ENCODE peak calls at places on chromosome 7, in six cellular contexts. W is EL, J is T-helper 9 cell, K is left colon, N is LNCaP clone FGC, L is AG04449. A is an unnamed sample.

GRCh38 chr7:130982160-130982638 is 248.2 kb upstream of the KLF14 start:
- DNase-seq in J (no peak), W (peak; percentile 46), K (no peak), L (no peak), N (no peak), A (no peak)

GRCh38 chr7:43308913-43309789 is 196.7 kb downstream of the HECW1 start:
- DNase-seq in K (no peak), N (no peak), J (no peak), W (no peak), L (no peak), A (no peak)

GRCh38 chr7:99380032-99380822 is 5.7 kb downstream of the ARPC1B start:
- DNase-seq in N (no peak), J (no peak), L (no peak), K (no peak), W (peak; percentile 40), A (no peak)

GRCh38 chr7:28029036-28029435 is 151.6 kb downstream of the JAZF1 start:
- DNase-seq in W (peak; percentile 79), K (no peak), J (no peak), L (no peak), N (no peak), A (no peak)

GRCh38 chr7:111238891-111239290 is 148.0 kb downstream of the LRRN3 start:
- DNase-seq in L (no peak), W (no peak), J (no peak), K (no peak), N (no peak), A (no peak)

GRCh38 chr7:148144827-148145226 is 445.7 kb upstream of the C7orf33 start:
- DNase-seq in L (no peak), J (no peak), W (no peak), N (no peak), K (no peak), A (no peak)

GRCh38 chr7:494261-494687 is 25.4 kb downstream of the PDGFA start:
- DNase-seq in J (no peak), L (no peak), K (peak; percentile 3), N (no peak), W (no peak), A (no peak)

GRCh38 chr7:145016068-145016467 is 180.2 kb upstream of the TPK1 start:
- DNase-seq in K (no peak), N (no peak), W (no peak), L (no peak), J (no peak), A (no peak)

GRCh38 chr7:25090374-25090773 is 34.7 kb downstream of the CYCS start:
- DNase-seq in K (no peak), L (no peak), J (no peak), N (no peak), W (no peak), A (no peak)

GRCh38 chr7:152668975-152669374 is 7.0 kb downstream of the XRCC2 start:
- DNase-seq in W (no peak), L (no peak), K (no peak), N (no peak), J (no peak), A (no peak)

GRCh38 chr7:47763063-47763974 is 181.4 kb upstream of the TNS3 start:
- DNase-seq in J (no peak), W (peak; percentile 91), L (no peak), K (peak; percentile 15), N (no peak), A (no peak)

GRCh38 chr7:26729150-26729772 is 135.1 kb downstream of the SKAP2 start:
- DNase-seq in K (no peak), N (no peak), J (no peak), W (no peak), L (no peak), A (no peak)

GRCh38 chr7:29401827-29402226 is 161.8 kb upstream of the PRR15 start:
- DNase-seq in W (no peak), L (no peak), N (no peak), J (no peak), K (no peak), A (no peak)

GRCh38 chr7:32658034-32658944 is 163.0 kb downstream of the AVL9 start:
- DNase-seq in W (no peak), J (no peak), L (no peak), N (peak; percentile 1), K (no peak), A (no peak)

GRCh38 chr7:133676805-133677370 is 424.0 kb downstream of the EXOC4 start:
- DNase-seq in J (no peak), K (no peak), L (no peak), W (peak; percentile 3), N (no peak), A (no peak)

GRCh38 chr7:117683736-117684135 is 189.5 kb downstream of the CTTNBP2 start:
- DNase-seq in J (no peak), K (no peak), W (no peak), L (no peak), N (no peak), A (no peak)

GRCh38 chr7:118080947-118081346 is 103.0 kb upstream of the LSM8 start:
- DNase-seq in W (peak; percentile 60), L (no peak), J (no peak), K (peak; percentile 16), N (no peak), A (peak; percentile 36)

GRCh38 chr7:25288536-25289283 is 60.4 kb upstream of the NPVF start:
- DNase-seq in N (no peak), J (no peak), W (no peak), K (no peak), L (no peak), A (no peak)

GRCh38 chr7:1461640-1462375 is 2.5 kb upstream of the MICALL2 start:
- DNase-seq in W (no peak), N (no peak), J (no peak), K (no peak), L (no peak), A (no peak)

A was measured in lower leg skin.